ENCODE peak calls at places on chromosomes 12 and 14, in six cellular contexts. F, D, Q, M, E and C are unnamed samples. For H3K4me1 and H3K27me3, the result is how much of the 10 kb centered on the place peaks cover.

GRCh38 chr14:59239030-59239429 is 50.6 kb downstream of the DAAM1 start:
- DNase-seq in Q (no peak), F (no peak), E (no peak), M (no peak), D (no peak), C (no peak)

GRCh38 chr12:51547606-51548005 is 43.4 kb upstream of the SCN8A start:
- DNase-seq in Q (no peak), E (no peak), M (no peak), F (no peak), D (no peak), C (no peak)

GRCh38 chr14:86990396-86990795 is 1002.6 kb downstream of the GALC start:
- DNase-seq in Q (no peak), F (no peak), E (no peak), M (no peak), D (no peak), C (no peak)

GRCh38 chr12:132205271-132206092 is 61.2 kb downstream of the NOC4L start:
- DNase-seq in M (no peak), E (no peak), F (no peak), D (no peak), Q (no peak), C (no peak)

GRCh38 chr14:93785423-93785822 is 2.9 kb downstream of the PRIMA1 start:
- DNase-seq in D (no peak), M (no peak), F (no peak), Q (no peak), E (no peak), C (no peak)

GRCh38 chr12:124551268-124552144 is 15.9 kb downstream of the NCOR2 start:
- DNase-seq in F (no peak), M (peak), E (no peak), Q (peak), D (no peak), C (no peak)

GRCh38 chr12:111341426-111342065 is 27.3 kb downstream of the PHETA1 start:
- DNase-seq in M (no peak), Q (no peak), D (no peak), F (no peak), E (no peak), C (no peak)

GRCh38 chr12:66898700-66899469 is 220.0 kb upstream of the GRIP1 start:
- DNase-seq in M (no peak), D (no peak), E (no peak), Q (no peak), F (no peak), C (no peak)

GRCh38 chr12:55729592-55730446 is 1.0 kb upstream of the CD63 start:
- DNase-seq in F (peak), M (peak), Q (peak), D (peak), E (peak), C (no peak)

GRCh38 chr12:23210573-23210972 is 585.6 kb downstream of the ETNK1 start:
- DNase-seq in Q (no peak), D (no peak), F (no peak), M (no peak), E (no peak), C (no peak)

GRCh38 chr14:81427348-81428058 is 27.4 kb upstream of the STON2 start:
- DNase-seq in Q (no peak), D (no peak), F (peak), E (no peak), M (no peak), C (no peak)

GRCh38 chr14:76868453-76869170 is 42.4 kb downstream of the LRRC74A start:
- DNase-seq in M (no peak), F (no peak), E (no peak), D (no peak), Q (no peak), C (no peak)

GRCh38 chr12:46831335-46832083 is 5.7 kb upstream of the SLC38A4 start:
- DNase-seq in M (peak), E (no peak), D (no peak), Q (peak), F (peak), C (no peak)

GRCh38 chr12:108122644-108123043 is 6.4 kb upstream of the WSCD2 start:
- DNase-seq in E (no peak), F (no peak), M (no peak), D (no peak), Q (no peak), C (no peak)

GRCh38 chr12:130776857-130777339 is 60.8 kb upstream of the RIMBP2 start:
- DNase-seq in E (no peak), F (no peak), Q (no peak), M (no peak), D (no peak), C (no peak)

GRCh38 chr12:125983784-125984510 is 918.7 kb downstream of the AACS start:
- DNase-seq in F (peak), M (no peak), E (no peak), D (no peak), Q (no peak), C (peak)

GRCh38 chr12:3152892-3153291 is 75.7 kb downstream of the TSPAN9 start:
- DNase-seq in Q (no peak), F (no peak), M (no peak), E (no peak), D (no peak), C (no peak)
- H3K4me1 ChIP-seq in Q (under half), F (under half), M (under half), E (under half), D (under half), C (under half)

DNA sequence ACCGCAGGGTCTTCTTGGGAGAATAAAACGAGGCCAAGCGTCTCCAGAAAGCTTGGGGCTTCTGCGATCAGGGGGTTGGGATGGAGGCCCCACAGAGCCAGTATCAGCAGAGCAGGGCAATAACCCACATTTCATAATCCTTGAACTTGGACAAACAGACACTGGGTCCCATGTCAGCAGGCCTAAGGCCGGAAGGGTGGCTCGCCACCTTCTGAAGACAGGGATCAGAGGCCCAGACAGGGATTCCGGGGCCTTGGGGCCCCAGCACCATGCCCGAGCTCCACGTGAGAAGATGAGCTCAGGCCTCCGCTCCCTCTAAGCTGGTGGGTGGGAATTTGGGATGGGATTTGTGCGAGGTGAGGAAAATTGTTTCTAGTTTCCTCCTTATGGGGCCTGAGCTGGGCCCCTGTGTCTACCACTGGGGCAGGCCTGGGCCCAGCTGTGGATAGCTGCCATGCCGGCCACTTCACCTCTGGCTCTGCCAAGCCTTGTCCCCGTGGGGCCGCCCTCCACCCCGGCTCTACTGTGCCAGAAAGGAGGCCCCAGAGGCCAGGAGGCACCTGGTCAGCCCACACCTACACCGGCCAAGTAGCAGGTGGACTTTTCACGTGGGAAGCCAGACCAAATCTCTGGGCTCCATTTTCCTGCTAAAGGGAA is 67.2 kb upstream of the DLK1 start:
- DNase-seq in Q (no peak), E (no peak), M (no peak), D (no peak), F (no peak), C (no peak)
- H3K27me3 ChIP-seq in Q (under half), E (under half), M (under half), D (under half), F (under half), C (under half)

DNA sequence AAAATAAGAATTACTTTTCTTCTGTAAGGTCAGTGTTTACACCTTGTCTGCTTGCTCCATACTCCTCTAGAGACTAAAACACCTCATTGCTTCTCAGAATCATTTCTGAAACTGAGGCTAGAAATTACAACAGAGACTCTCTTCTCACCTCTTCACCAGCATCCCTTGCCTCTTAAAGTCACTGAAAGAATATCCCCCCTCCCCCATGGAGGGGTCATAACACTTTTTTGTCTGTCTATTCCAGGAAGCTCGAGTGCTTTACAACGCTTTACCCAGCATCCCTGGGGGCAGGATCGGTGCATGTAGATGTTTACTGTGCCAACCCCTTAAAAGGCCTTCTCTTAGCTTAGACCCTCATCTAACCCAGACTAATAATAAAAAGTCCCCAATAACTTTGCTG is 29.0 kb downstream of the PRKCH start:
- DNase-seq in E (no peak), Q (no peak), D (no peak), M (no peak), F (no peak), C (no peak)
- H3K4me1 ChIP-seq in E (half or more), Q (under half), D (half or more), M (under half), F (under half), C (under half)

GRCh38 chr12:57237952-57238853 is 8.7 kb downstream of the SHMT2 start:
- DNase-seq in F (no peak), M (no peak), Q (peak), D (peak), E (no peak), C (no peak)
- H3K27me3 ChIP-seq in F (under half), M (half or more), Q (half or more), D (under half), E (under half), C (half or more)